ENCODE peak calls at places on chromosomes 4 and X, in six cellular contexts. H, R, A, U, Z and D are unnamed samples.

GRCh38 chrX:120514236-120514635 is 45.1 kb upstream of the LAMP2 start:
- DNase-seq in H (peak), R (peak), A (no peak), U (peak), Z (peak), D (no peak)

GRCh38 chrX:49309401-49309981 is 6.0 kb downstream of the GAGE10 start:
- DNase-seq in H (peak), R (peak), A (no peak), U (peak), Z (peak), D (no peak)

GRCh38 chrX:57266871-57267270 is 19.6 kb upstream of the FAAH2 start:
- DNase-seq in H (no peak), R (no peak), A (no peak), U (no peak), Z (no peak), D (no peak)

GRCh38 chrX:123230798-123231197 is 46.7 kb downstream of the GRIA3 start:
- DNase-seq in H (no peak), R (peak), A (no peak), U (no peak), Z (no peak), D (no peak)

GRCh38 chr4:57342406-57342805 is 232.2 kb upstream of the IGFBP7 start:
- DNase-seq in H (peak), R (no peak), A (no peak), U (no peak), Z (no peak), D (no peak)

GRCh38 chr4:120071192-120071795 is 4.6 kb upstream of the MAD2L1 start:
- DNase-seq in H (peak), R (peak), A (no peak), U (no peak), Z (peak), D (peak)

GRCh38 chr4:20253272-20253798 is 1.6 kb downstream of the SLIT2 start:
- DNase-seq in H (peak), R (peak), A (no peak), U (no peak), Z (peak), D (peak)

GRCh38 chr4:95857761-95858160 is 17.9 kb downstream of the PDHA2 start:
- DNase-seq in H (no peak), R (no peak), A (no peak), U (no peak), Z (no peak), D (no peak)

GRCh38 chrX:109716431-109717028 is 16.5 kb downstream of the ACSL4 start:
- DNase-seq in H (peak), R (no peak), A (no peak), U (no peak), Z (no peak), D (no peak)

GRCh38 chrX:71871367-71871766 is 39.3 kb upstream of the NHSL2 start:
- DNase-seq in H (peak), R (peak), A (no peak), U (no peak), Z (no peak), D (no peak)

GRCh38 chr4:99587803-99588202 is 13.2 kb downstream of the MTTP start:
- DNase-seq in H (no peak), R (no peak), A (no peak), U (no peak), Z (no peak), D (no peak)

GRCh38 chr4:103011378-103012025 is 8.0 kb downstream of the SLC9B1 start:
- DNase-seq in H (peak), R (peak), A (no peak), U (no peak), Z (peak), D (no peak)

DNA sequence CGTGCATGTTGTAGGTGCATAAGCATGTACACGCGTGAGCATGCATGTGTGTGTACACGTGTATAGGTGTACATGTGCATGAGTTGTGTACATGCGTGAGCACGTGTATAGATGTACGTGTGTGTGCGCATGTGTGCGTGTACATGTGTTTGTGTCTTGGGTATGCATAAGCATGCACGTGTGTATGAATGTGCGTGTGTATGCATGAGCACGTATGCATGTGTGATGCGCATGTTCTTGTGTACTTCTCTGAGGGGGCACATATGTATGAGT is 9.0 kb downstream of the NAT8L start:
- DNase-seq in H (no peak), R (no peak), A (no peak), U (no peak), Z (no peak), D (no peak)
- H3K23ac ChIP-seq in H (no peak), R (no peak), A (no peak), U (no peak), Z (no peak), D (no peak)

DNA sequence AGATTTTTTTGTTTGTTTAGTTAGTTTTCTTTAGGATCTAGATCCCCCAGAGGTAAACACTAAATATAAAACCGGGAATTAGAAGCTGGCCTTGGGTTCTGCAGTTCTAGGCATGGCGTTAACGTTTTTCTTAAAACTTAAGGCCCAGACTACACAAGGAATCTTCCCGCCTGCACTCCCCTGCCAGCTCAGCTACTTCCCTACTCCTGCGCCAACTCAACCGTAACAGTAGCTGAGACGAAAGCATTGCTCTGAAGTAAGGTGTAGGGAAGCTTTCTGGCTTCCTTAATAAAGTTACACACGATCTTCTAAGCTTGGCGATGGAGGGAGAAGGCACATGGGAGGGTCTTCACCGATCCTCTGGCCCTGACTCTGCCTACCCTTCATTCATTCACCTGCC is 37.1 kb downstream of the CPE start:
- DNase-seq in H (no peak), R (no peak), A (no peak), U (no peak), Z (no peak), D (no peak)
- H3K23ac ChIP-seq in H (no peak), R (no peak), A (no peak), U (no peak), Z (no peak), D (no peak)

GRCh38 chr4:117835566-117835965 is 198.7 kb upstream of the NDST3 start:
- DNase-seq in H (no peak), R (no peak), A (no peak), U (no peak), Z (no peak), D (no peak)

GRCh38 chr4:117831060-117831683 is 203.1 kb upstream of the NDST3 start:
- DNase-seq in H (no peak), R (no peak), A (no peak), U (no peak), Z (no peak), D (no peak)
- H3K23ac ChIP-seq in H (no peak), R (no peak), A (no peak), U (no peak), Z (no peak), D (no peak)

GRCh38 chr4:94407846-94408245 is 43.9 kb upstream of the PDLIM5 start:
- DNase-seq in H (peak), R (no peak), A (no peak), U (no peak), Z (no peak), D (no peak)

GRCh38 chr4:94406668-94407437 is 44.9 kb upstream of the PDLIM5 start:
- DNase-seq in H (peak), R (peak), A (peak), U (peak), Z (peak), D (peak)

GRCh38 chr4:94400191-94400590 is 51.6 kb upstream of the PDLIM5 start:
- DNase-seq in H (no peak), R (peak), A (no peak), U (no peak), Z (no peak), D (no peak)

GRCh38 chr4:94399721-94400120 is 52.0 kb upstream of the PDLIM5 start:
- DNase-seq in H (no peak), R (no peak), A (no peak), U (no peak), Z (no peak), D (no peak)

GRCh38 chr4:94403735-94404134 is 48.0 kb upstream of the PDLIM5 start:
- DNase-seq in H (no peak), R (no peak), A (no peak), U (no peak), Z (no peak), D (no peak)
- H3K23ac ChIP-seq in H (no peak), R (no peak), A (no peak), U (no peak), Z (no peak), D (no peak)

GRCh38 chrX:54534271-54534670 is 4.3 kb downstream of the GNL3L start:
- DNase-seq in H (no peak), R (no peak), A (no peak), U (no peak), Z (no peak), D (no peak)

GRCh38 chrX:54529166-54529558 is 857 bp upstream of the GNL3L start:
- DNase-seq in H (no peak), R (no peak), A (no peak), U (no peak), Z (no peak), D (no peak)

GRCh38 chrX:54529559-54530357 is at the start of gene GNL3L:
- DNase-seq in H (peak), R (peak), A (peak), U (peak), Z (peak), D (peak)

DNA sequence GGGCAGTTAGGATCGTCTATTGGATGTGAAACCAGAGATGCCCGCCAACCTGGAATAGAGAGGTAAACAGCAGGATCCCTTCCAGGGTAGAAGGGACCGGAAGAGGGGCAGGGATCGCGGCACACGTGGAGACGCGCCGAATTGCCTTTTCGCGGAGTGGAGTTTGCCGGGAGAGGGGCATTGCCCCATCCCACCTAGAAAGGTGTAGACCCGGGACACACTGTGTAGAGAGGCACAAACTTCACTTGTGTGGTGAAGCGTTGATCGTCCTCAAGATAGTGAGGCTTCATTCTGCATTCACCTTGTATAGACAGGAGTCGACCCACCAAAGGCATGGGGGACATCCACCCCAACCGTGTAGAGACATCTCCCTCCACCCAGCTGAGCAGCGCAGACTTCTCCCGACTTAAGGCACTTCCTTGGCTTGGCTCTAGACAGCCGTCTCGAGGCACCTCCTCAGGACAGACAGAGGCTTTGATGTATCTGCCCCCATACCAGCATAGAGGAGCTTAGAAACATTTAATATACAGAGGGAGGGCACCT is 410 bp downstream of the GNL3L start:
- DNase-seq in H (no peak), R (peak), A (no peak), U (no peak), Z (no peak), D (no peak)
- H3K23ac ChIP-seq in H (peak), R (peak), A (no peak), U (no peak), Z (no peak), D (no peak)

DNA sequence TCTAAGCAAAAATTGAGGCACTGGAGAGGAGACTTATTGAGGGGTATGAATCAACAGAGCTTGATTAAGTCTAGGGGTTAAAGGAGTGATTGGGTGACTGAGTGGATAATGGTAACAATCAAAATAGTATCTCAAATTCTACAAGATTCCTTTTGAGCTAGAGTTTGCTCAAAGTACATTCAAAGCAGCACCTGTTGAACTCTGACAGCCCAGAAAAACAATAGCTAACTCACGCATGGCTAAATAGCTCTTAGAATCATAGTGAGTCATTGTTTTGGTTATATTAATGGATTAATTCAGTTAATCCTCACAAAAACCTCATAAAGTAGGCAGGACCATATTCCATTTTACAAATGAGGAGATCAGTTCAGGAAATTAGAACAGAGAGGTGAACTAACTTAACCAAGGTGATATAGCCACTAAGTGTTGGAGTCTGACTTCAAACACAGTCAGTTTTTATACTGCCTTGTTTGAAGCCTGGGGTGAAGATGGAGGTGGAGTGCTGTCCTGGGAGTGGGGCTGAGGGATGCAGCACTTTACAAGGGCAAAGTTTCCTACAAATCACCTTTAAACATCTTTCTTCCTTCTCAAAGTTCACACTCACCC is 35.9 kb upstream of the PPM1K start:
- DNase-seq in H (no peak), R (peak), A (no peak), U (no peak), Z (no peak), D (no peak)
- H3K23ac ChIP-seq in H (no peak), R (peak), A (no peak), U (no peak), Z (no peak), D (no peak)

GRCh38 chr4:140149851-140150635 is 3.9 kb downstream of the MAML3 start:
- DNase-seq in H (peak), R (peak), A (peak), U (peak), Z (peak), D (peak)
- H3K23ac ChIP-seq in H (peak), R (no peak), A (no peak), U (no peak), Z (no peak), D (no peak)

GRCh38 chr4:82194329-82194728 is 179.5 kb downstream of the HNRNPD start:
- DNase-seq in H (no peak), R (no peak), A (no peak), U (no peak), Z (no peak), D (no peak)

GRCh38 chr4:82192153-82192552 is 181.6 kb downstream of the HNRNPD start:
- DNase-seq in H (no peak), R (no peak), A (no peak), U (no peak), Z (no peak), D (no peak)
- H3K23ac ChIP-seq in H (no peak), R (no peak), A (no peak), U (no peak), Z (no peak), D (no peak)

DNA sequence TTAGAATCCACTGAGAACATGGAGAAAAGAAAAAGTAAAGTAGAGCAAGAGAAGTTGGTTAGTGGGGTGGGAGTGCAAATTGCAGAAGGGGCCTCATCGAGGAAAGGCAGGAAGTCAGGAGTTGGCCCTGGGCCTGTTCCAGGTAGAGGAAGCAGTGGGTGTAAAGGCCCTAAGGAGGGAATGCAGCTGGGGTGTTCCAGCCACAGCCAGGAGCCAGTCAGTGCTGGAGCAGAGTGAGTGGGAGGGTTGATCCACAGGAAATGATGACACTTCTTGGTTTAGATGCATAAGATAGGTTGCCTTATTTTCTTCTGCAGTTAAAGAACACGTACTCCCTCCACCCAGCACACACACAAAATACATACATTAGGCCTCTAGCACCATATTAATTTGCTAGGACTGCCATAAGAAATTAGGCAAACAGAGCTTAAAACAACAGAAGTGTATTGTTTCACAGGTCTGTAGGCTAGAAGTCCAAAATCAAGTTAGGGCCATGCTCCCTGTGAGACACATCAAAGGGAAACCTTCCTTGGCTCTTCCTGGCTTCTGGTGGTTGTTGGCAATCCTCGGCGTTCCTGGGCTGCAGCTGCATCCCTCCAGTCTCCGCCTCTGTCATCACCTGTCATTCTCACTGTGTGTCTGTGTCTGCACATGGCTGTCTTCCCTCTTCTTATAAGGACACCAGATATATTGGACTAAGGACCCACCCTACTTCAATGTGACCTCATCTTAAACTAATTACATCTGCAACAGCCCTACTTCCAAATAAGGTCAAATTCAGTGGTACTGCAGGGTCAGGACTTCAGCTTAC is 205.9 kb downstream of the AASDH start:
- DNase-seq in H (no peak), R (peak), A (no peak), U (no peak), Z (no peak), D (no peak)
- H3K23ac ChIP-seq in H (no peak), R (no peak), A (no peak), U (no peak), Z (no peak), D (no peak)

GRCh38 chr4:110411599-110412011 is 64.3 kb upstream of the ENPEP start:
- DNase-seq in H (no peak), R (peak), A (peak), U (peak), Z (no peak), D (peak)
- H3K23ac ChIP-seq in H (no peak), R (no peak), A (no peak), U (no peak), Z (no peak), D (no peak)